ENCODE peak calls at places on chromosomes 1 and 21, in four cellular contexts. One of them, this sample, is unnamed.

GRCh38 chr1:200029035-200029623 is 1.6 kb downstream of the NR5A2 start:
- DNase-seq in stomach: peak; percentile 49
- DNase-seq in colonic mucosa: peak; percentile 65
- DNase-seq in fibroblast of pulmonary artery: no peak
- DNase-seq in this sample: peak; percentile 30

GRCh38 chr1:8343464-8344001 is 25.6 kb downstream of the SLC45A1 start:
- DNase-seq in stomach: peak; percentile 76
- DNase-seq in colonic mucosa: peak; percentile 44
- DNase-seq in fibroblast of pulmonary artery: peak; percentile 96
- DNase-seq in this sample: no peak

GRCh38 chr21:36188081-36188681 is 31.6 kb downstream of the DOP1B start:
- DNase-seq in fibroblast of pulmonary artery: no peak
- DNase-seq in stomach: peak; percentile 90
- DNase-seq in colonic mucosa: peak; percentile 89
- DNase-seq in this sample: no peak

GRCh38 chr1:181094402-181094801 is 5.9 kb downstream of the IER5 start:
- DNase-seq in stomach: no peak
- DNase-seq in colonic mucosa: no peak
- DNase-seq in fibroblast of pulmonary artery: no peak
- DNase-seq in this sample: no peak

GRCh38 chr1:19254416-19254815 is 2.8 kb downstream of the MRTO4 start:
- DNase-seq in stomach: no peak
- DNase-seq in fibroblast of pulmonary artery: no peak
- DNase-seq in colonic mucosa: no peak
- DNase-seq in this sample: no peak

GRCh38 chr1:99177465-99177864 is 86.8 kb upstream of the PLPPR4 start:
- DNase-seq in stomach: no peak
- DNase-seq in fibroblast of pulmonary artery: no peak
- DNase-seq in colonic mucosa: no peak
- DNase-seq in this sample: no peak

GRCh38 chr1:41666991-41667631 is 182.6 kb upstream of the EDN2 start:
- DNase-seq in stomach: peak; percentile 57
- DNase-seq in colonic mucosa: no peak
- DNase-seq in fibroblast of pulmonary artery: no peak
- DNase-seq in this sample: peak; percentile 78

GRCh38 chr21:25939396-25939761 is 204.6 kb downstream of the GABPA start:
- DNase-seq in fibroblast of pulmonary artery: no peak
- DNase-seq in stomach: no peak
- DNase-seq in colonic mucosa: no peak
- DNase-seq in this sample: no peak

GRCh38 chr1:205205055-205205454 is 6.4 kb downstream of the DSTYK start:
- DNase-seq in colonic mucosa: no peak
- DNase-seq in stomach: no peak
- DNase-seq in fibroblast of pulmonary artery: no peak
- DNase-seq in this sample: no peak

GRCh38 chr1:10917513-10918454 is 94.7 kb upstream of the TARDBP start:
- DNase-seq in fibroblast of pulmonary artery: no peak
- DNase-seq in stomach: no peak
- DNase-seq in colonic mucosa: no peak
- DNase-seq in this sample: no peak

GRCh38 chr1:174743654-174744561 is 255.8 kb upstream of the CACYBP start:
- DNase-seq in stomach: no peak
- DNase-seq in fibroblast of pulmonary artery: peak; percentile 69
- DNase-seq in colonic mucosa: no peak
- DNase-seq in this sample: peak; percentile 27

GRCh38 chr1:227901906-227902640 is 45.7 kb downstream of the WNT9A start:
- DNase-seq in colonic mucosa: no peak
- DNase-seq in fibroblast of pulmonary artery: peak; percentile 16
- DNase-seq in stomach: no peak
- DNase-seq in this sample: no peak

GRCh38 chr1:180248731-180249681 is 18.9 kb downstream of the LHX4 start:
- DNase-seq in colonic mucosa: no peak
- DNase-seq in fibroblast of pulmonary artery: no peak
- DNase-seq in stomach: no peak
- DNase-seq in this sample: no peak

GRCh38 chr1:110674337-110675059 is at the start of gene KCNA3:
- DNase-seq in colonic mucosa: peak; percentile 31
- DNase-seq in stomach: peak; percentile 44
- DNase-seq in fibroblast of pulmonary artery: no peak
- DNase-seq in this sample: peak; percentile 73

GRCh38 chr21:16085436-16085835 is 355.7 kb downstream of the USP25 start:
- DNase-seq in fibroblast of pulmonary artery: no peak
- DNase-seq in colonic mucosa: no peak
- DNase-seq in stomach: no peak
- DNase-seq in this sample: no peak

GRCh38 chr1:228838717-228839500 is 103.6 kb downstream of the RHOU start:
- DNase-seq in stomach: no peak
- DNase-seq in fibroblast of pulmonary artery: peak; percentile 47
- DNase-seq in colonic mucosa: no peak
- DNase-seq in this sample: no peak

GRCh38 chr1:10515627-10516026 is 40.9 kb downstream of the PEX14 start:
- DNase-seq in stomach: no peak
- DNase-seq in fibroblast of pulmonary artery: no peak
- DNase-seq in colonic mucosa: no peak
- DNase-seq in this sample: no peak

GRCh38 chr1:41484881-41485280 is 398 bp upstream of the EDN2 start:
- DNase-seq in colonic mucosa: no peak
- DNase-seq in stomach: no peak
- DNase-seq in fibroblast of pulmonary artery: no peak
- DNase-seq in this sample: no peak

GRCh38 chr1:92509619-92510018 is 22.9 kb upstream of the GFI1 start:
- DNase-seq in colonic mucosa: no peak
- DNase-seq in stomach: no peak
- DNase-seq in fibroblast of pulmonary artery: no peak
- DNase-seq in this sample: no peak

GRCh38 chr1:94725566-94725965 is 94.6 kb upstream of the SLC44A3 start:
- DNase-seq in colonic mucosa: no peak
- DNase-seq in fibroblast of pulmonary artery: no peak
- DNase-seq in stomach: no peak
- DNase-seq in this sample: no peak

GRCh38 chr1:2373551-2374259 is 17.6 kb downstream of the MORN1 start:
- DNase-seq in stomach: no peak
- DNase-seq in fibroblast of pulmonary artery: no peak
- DNase-seq in colonic mucosa: no peak
- DNase-seq in this sample: no peak

GRCh38 chr1:21350132-21350885 is 60.0 kb upstream of the ECE1 start:
- DNase-seq in stomach: no peak
- DNase-seq in colonic mucosa: no peak
- DNase-seq in fibroblast of pulmonary artery: no peak
- DNase-seq in this sample: no peak

GRCh38 chr1:214005716-214006115 is 17.9 kb downstream of the PROX1 start:
- DNase-seq in stomach: no peak
- DNase-seq in fibroblast of pulmonary artery: no peak
- DNase-seq in colonic mucosa: no peak
- DNase-seq in this sample: no peak

GRCh38 chr1:110214454-110215404 is 4.6 kb downstream of the KCNC4 start:
- DNase-seq in stomach: peak; percentile 59
- DNase-seq in fibroblast of pulmonary artery: peak; percentile 45
- DNase-seq in colonic mucosa: no peak
- DNase-seq in this sample: no peak

GRCh38 chr1:77412069-77412793 is 130.4 kb downstream of the AK5 start:
- DNase-seq in stomach: no peak
- DNase-seq in colonic mucosa: no peak
- DNase-seq in fibroblast of pulmonary artery: peak; percentile 73
- DNase-seq in this sample: no peak

DNA sequence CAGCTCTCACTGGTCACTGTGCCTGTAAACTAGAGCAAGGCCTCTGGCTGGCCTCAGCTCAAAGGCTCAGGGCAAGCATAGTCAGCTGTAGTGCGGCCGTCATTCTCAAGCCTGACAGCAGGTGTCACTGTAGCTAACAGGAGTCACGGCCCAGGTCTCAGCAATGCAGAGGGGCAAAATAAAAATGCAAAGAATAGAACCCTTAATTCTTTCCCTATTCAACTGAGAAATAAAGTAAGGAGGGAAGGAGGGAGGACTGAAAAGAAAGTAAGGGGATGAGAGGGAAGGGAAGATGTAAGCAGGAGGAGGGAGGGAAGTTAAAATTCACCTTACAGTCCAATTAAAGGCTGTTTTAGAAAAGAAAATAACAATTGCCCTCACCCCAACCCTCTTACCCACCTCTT is 106.1 kb downstream of the KIAA0319L start:
- DNase-seq in colonic mucosa: peak; percentile 79
- DNase-seq in stomach: peak; percentile 87
- DNase-seq in fibroblast of pulmonary artery: peak; percentile 88
- DNase-seq in this sample: peak; percentile 58
- TF ChIP-seq CTCF in colonic mucosa: peak; percentile 80
- TF ChIP-seq CTCF in stomach: peak; percentile 77
- TF ChIP-seq CTCF in fibroblast of pulmonary artery: peak; percentile 91
- TF ChIP-seq CTCF in this sample: peak; percentile 89

GRCh38 chr1:212269306-212269705 is 15.9 kb upstream of the PPP2R5A start:
- DNase-seq in colonic mucosa: no peak
- DNase-seq in fibroblast of pulmonary artery: no peak
- DNase-seq in stomach: no peak
- DNase-seq in this sample: no peak
- TF ChIP-seq CTCF in colonic mucosa: no peak
- TF ChIP-seq CTCF in fibroblast of pulmonary artery: no peak
- TF ChIP-seq CTCF in stomach: no peak
- TF ChIP-seq CTCF in this sample: no peak

GRCh38 chr1:190084552-190084951 is 393.1 kb downstream of the BRINP3 start:
- DNase-seq in colonic mucosa: no peak
- DNase-seq in stomach: no peak
- DNase-seq in fibroblast of pulmonary artery: no peak
- DNase-seq in this sample: no peak
- TF ChIP-seq CTCF in colonic mucosa: no peak
- TF ChIP-seq CTCF in stomach: no peak
- TF ChIP-seq CTCF in fibroblast of pulmonary artery: peak; percentile 13
- TF ChIP-seq CTCF in this sample: peak; percentile 43

GRCh38 chr1:78553859-78554258 is 63.1 kb downstream of the PTGFR start:
- DNase-seq in fibroblast of pulmonary artery: peak; percentile 11
- DNase-seq in colonic mucosa: no peak
- DNase-seq in stomach: no peak
- DNase-seq in this sample: no peak
- TF ChIP-seq CTCF in fibroblast of pulmonary artery: no peak
- TF ChIP-seq CTCF in colonic mucosa: no peak
- TF ChIP-seq CTCF in stomach: no peak
- TF ChIP-seq CTCF in this sample: no peak

GRCh38 chr21:46639489-46640386 is 4.3 kb downstream of the PRMT2 start:
- DNase-seq in fibroblast of pulmonary artery: peak; percentile 50
- DNase-seq in stomach: no peak
- DNase-seq in colonic mucosa: no peak
- DNase-seq in this sample: no peak
- TF ChIP-seq CTCF in fibroblast of pulmonary artery: peak; percentile 52
- TF ChIP-seq CTCF in stomach: peak; percentile 25
- TF ChIP-seq CTCF in colonic mucosa: no peak
- TF ChIP-seq CTCF in this sample: no peak

GRCh38 chr1:37514350-37515184 is at the start of gene MEAF6:
- DNase-seq in fibroblast of pulmonary artery: peak; percentile 82
- DNase-seq in stomach: peak; percentile 86
- DNase-seq in colonic mucosa: peak; percentile 83
- DNase-seq in this sample: peak; percentile 95

GRCh38 chr1:37506740-37507139 is 7.8 kb downstream of the MEAF6 start:
- DNase-seq in stomach: no peak
- DNase-seq in colonic mucosa: no peak
- DNase-seq in fibroblast of pulmonary artery: no peak
- DNase-seq in this sample: no peak

GRCh38 chr1:37513795-37514349 is 694 bp downstream of the MEAF6 start:
- DNase-seq in stomach: peak; percentile 27
- DNase-seq in fibroblast of pulmonary artery: no peak
- DNase-seq in colonic mucosa: peak; percentile 34
- DNase-seq in this sample: peak; percentile 65

GRCh38 chr1:37509181-37509580 is 5.4 kb downstream of the MEAF6 start:
- DNase-seq in stomach: no peak
- DNase-seq in fibroblast of pulmonary artery: peak; percentile 39
- DNase-seq in colonic mucosa: no peak
- DNase-seq in this sample: no peak
- TF ChIP-seq CTCF in stomach: no peak
- TF ChIP-seq CTCF in fibroblast of pulmonary artery: peak; percentile 36
- TF ChIP-seq CTCF in colonic mucosa: no peak
- TF ChIP-seq CTCF in this sample: no peak

GRCh38 chr1:81549588-81550127 is 251.1 kb upstream of the ADGRL2 start:
- DNase-seq in stomach: no peak
- DNase-seq in colonic mucosa: no peak
- DNase-seq in fibroblast of pulmonary artery: peak; percentile 76
- DNase-seq in this sample: peak; percentile 20
- TF ChIP-seq CTCF in stomach: peak; percentile 20
- TF ChIP-seq CTCF in colonic mucosa: peak; percentile 13
- TF ChIP-seq CTCF in fibroblast of pulmonary artery: peak; percentile 64
- TF ChIP-seq CTCF in this sample: peak; percentile 68

GRCh38 chr21:31700040-31700439 is 31.9 kb downstream of the SCAF4 start:
- DNase-seq in colonic mucosa: no peak
- DNase-seq in fibroblast of pulmonary artery: no peak
- DNase-seq in stomach: no peak
- DNase-seq in this sample: no peak

GRCh38 chr21:31693222-31693621 is 33.7 kb downstream of the SOD1 start:
- DNase-seq in stomach: no peak
- DNase-seq in fibroblast of pulmonary artery: no peak
- DNase-seq in colonic mucosa: no peak
- DNase-seq in this sample: no peak

GRCh38 chr21:31696424-31696823 is 35.5 kb downstream of the SCAF4 start:
- DNase-seq in stomach: no peak
- DNase-seq in fibroblast of pulmonary artery: no peak
- DNase-seq in colonic mucosa: no peak
- DNase-seq in this sample: no peak

GRCh38 chr21:31698461-31698860 is 33.5 kb downstream of the SCAF4 start:
- DNase-seq in stomach: no peak
- DNase-seq in fibroblast of pulmonary artery: no peak
- DNase-seq in colonic mucosa: no peak
- DNase-seq in this sample: no peak
- TF ChIP-seq CTCF in stomach: no peak
- TF ChIP-seq CTCF in fibroblast of pulmonary artery: no peak
- TF ChIP-seq CTCF in colonic mucosa: no peak
- TF ChIP-seq CTCF in this sample: no peak

GRCh38 chr1:160807738-160808137 is 11.8 kb downstream of the LY9 start:
- DNase-seq in fibroblast of pulmonary artery: no peak
- DNase-seq in colonic mucosa: no peak
- DNase-seq in stomach: no peak
- DNase-seq in this sample: no peak
- TF ChIP-seq CTCF in fibroblast of pulmonary artery: no peak
- TF ChIP-seq CTCF in colonic mucosa: no peak
- TF ChIP-seq CTCF in stomach: no peak
- TF ChIP-seq CTCF in this sample: no peak